ENCODE peak calls at places on chromosomes 2 and 18, in five cellular contexts. Z, I, E, P and B are unnamed samples.

GRCh38 chr2:133557624-133558023 is 10.6 kb downstream of the NCKAP5 start:
- DNase-seq in P (no peak), I (no peak), E (no peak), Z (no peak), B (no peak)

GRCh38 chr2:179788104-179788503 is 73.3 kb downstream of the ZNF385B start:
- DNase-seq in I (no peak), Z (no peak), E (no peak), P (no peak), B (no peak)

GRCh38 chr2:32289165-32290054 is 11.7 kb downstream of the YIPF4 start:
- DNase-seq in P (peak), I (peak), Z (no peak), E (no peak), B (no peak)

GRCh38 chr2:124147552-124147951 is 122.5 kb downstream of the CNTNAP5 start:
- DNase-seq in Z (no peak), E (no peak), I (no peak), P (no peak), B (no peak)

GRCh38 chr18:29712785-29713184 is 1329.8 kb downstream of the DSC3 start:
- DNase-seq in I (peak), Z (no peak), P (no peak), E (no peak), B (no peak)

GRCh38 chr18:58996131-58996632 is 131.5 kb downstream of the ZNF532 start:
- DNase-seq in E (no peak), Z (no peak), P (peak), I (peak), B (peak)

GRCh38 chr18:44510376-44510775 is 170.3 kb upstream of the SETBP1 start:
- DNase-seq in Z (no peak), E (no peak), P (no peak), I (no peak), B (no peak)

GRCh38 chr2:37802106-37802791 is 122.8 kb upstream of the RMDN2 start:
- DNase-seq in E (no peak), I (peak), P (peak), Z (no peak), B (no peak)